ENCODE peak calls at places on chromosomes 11 and 22, in nine cellular contexts. One of them, this sample, is unnamed.

GRCh38 chr11:118790357-118791014 is 478 bp downstream of the DDX6 start:
- DNase-seq in glomerular endothelial cell: no peak
- DNase-seq in A549: peak
- DNase-seq in GM10248: peak
- DNase-seq in AG08396: no peak
- DNase-seq in LoVo: peak
- DNase-seq in RPMI7951: peak
- DNase-seq in CD8-positive, alpha-beta memory T cell: no peak
- DNase-seq in vagina: peak
- DNase-seq in this sample: no peak

GRCh38 chr22:20967697-20968201 is 694 bp downstream of the AIFM3 start:
- DNase-seq in LoVo: no peak
- DNase-seq in GM10248: no peak
- DNase-seq in vagina: no peak
- DNase-seq in AG08396: no peak
- DNase-seq in glomerular endothelial cell: no peak
- DNase-seq in CD8-positive, alpha-beta memory T cell: no peak
- DNase-seq in A549: no peak
- DNase-seq in RPMI7951: no peak
- DNase-seq in this sample: no peak

GRCh38 chr11:120039031-120039430 is 98.9 kb downstream of the TRIM29 start:
- DNase-seq in vagina: peak
- DNase-seq in LoVo: no peak
- DNase-seq in RPMI7951: no peak
- DNase-seq in CD8-positive, alpha-beta memory T cell: no peak
- DNase-seq in AG08396: no peak
- DNase-seq in glomerular endothelial cell: no peak
- DNase-seq in A549: no peak
- DNase-seq in GM10248: no peak
- DNase-seq in this sample: no peak

GRCh38 chr22:28883657-28883916 is 215 bp downstream of the ZNRF3 start:
- DNase-seq in GM10248: no peak
- DNase-seq in CD8-positive, alpha-beta memory T cell: no peak
- DNase-seq in vagina: no peak
- DNase-seq in glomerular endothelial cell: no peak
- DNase-seq in AG08396: no peak
- DNase-seq in LoVo: no peak
- DNase-seq in A549: no peak
- DNase-seq in RPMI7951: no peak
- DNase-seq in this sample: no peak

GRCh38 chr11:65182258-65183170 is 786 bp downstream of the CAPN1 start:
- DNase-seq in RPMI7951: no peak
- DNase-seq in A549: no peak
- DNase-seq in GM10248: peak
- DNase-seq in vagina: no peak
- DNase-seq in AG08396: peak
- DNase-seq in CD8-positive, alpha-beta memory T cell: peak
- DNase-seq in LoVo: peak
- DNase-seq in glomerular endothelial cell: no peak
- DNase-seq in this sample: no peak

GRCh38 chr11:118194835-118195627 is 18.6 kb upstream of the SCN2B start:
- DNase-seq in A549: peak
- DNase-seq in LoVo: peak
- DNase-seq in vagina: no peak
- DNase-seq in CD8-positive, alpha-beta memory T cell: no peak
- DNase-seq in RPMI7951: peak
- DNase-seq in glomerular endothelial cell: no peak
- DNase-seq in AG08396: peak
- DNase-seq in GM10248: no peak
- DNase-seq in this sample: no peak

GRCh38 chr22:48061726-48062125 is 1299.3 kb downstream of the TBC1D22A start:
- DNase-seq in CD8-positive, alpha-beta memory T cell: no peak
- DNase-seq in A549: no peak
- DNase-seq in glomerular endothelial cell: no peak
- DNase-seq in RPMI7951: no peak
- DNase-seq in AG08396: no peak
- DNase-seq in GM10248: no peak
- DNase-seq in vagina: no peak
- DNase-seq in LoVo: no peak
- DNase-seq in this sample: no peak

GRCh38 chr22:37228106-37229011 is 15.7 kb downstream of the RAC2 start:
- DNase-seq in vagina: no peak
- DNase-seq in AG08396: no peak
- DNase-seq in GM10248: no peak
- DNase-seq in A549: no peak
- DNase-seq in LoVo: peak
- DNase-seq in CD8-positive, alpha-beta memory T cell: peak
- DNase-seq in glomerular endothelial cell: no peak
- DNase-seq in RPMI7951: peak
- DNase-seq in this sample: no peak

GRCh38 chr11:113994077-113994954 is 19.4 kb downstream of the HTR3A start:
- DNase-seq in vagina: no peak
- DNase-seq in A549: peak
- DNase-seq in glomerular endothelial cell: no peak
- DNase-seq in LoVo: peak
- DNase-seq in RPMI7951: no peak
- DNase-seq in CD8-positive, alpha-beta memory T cell: peak
- DNase-seq in AG08396: peak
- DNase-seq in GM10248: peak
- DNase-seq in this sample: no peak

GRCh38 chr22:25078591-25078990 is 121.1 kb upstream of the CRYBB3 start:
- DNase-seq in glomerular endothelial cell: no peak
- DNase-seq in vagina: no peak
- DNase-seq in GM10248: no peak
- DNase-seq in LoVo: no peak
- DNase-seq in A549: no peak
- DNase-seq in AG08396: no peak
- DNase-seq in RPMI7951: no peak
- DNase-seq in CD8-positive, alpha-beta memory T cell: no peak
- DNase-seq in this sample: no peak

GRCh38 chr22:47453049-47453448 is 690.6 kb downstream of the TBC1D22A start:
- DNase-seq in vagina: no peak
- DNase-seq in A549: no peak
- DNase-seq in CD8-positive, alpha-beta memory T cell: no peak
- DNase-seq in glomerular endothelial cell: no peak
- DNase-seq in AG08396: no peak
- DNase-seq in GM10248: no peak
- DNase-seq in RPMI7951: no peak
- DNase-seq in LoVo: no peak
- DNase-seq in this sample: no peak

GRCh38 chr22:32037236-32037635 is 5.8 kb upstream of the SLC5A1 start:
- DNase-seq in vagina: no peak
- DNase-seq in A549: no peak
- DNase-seq in AG08396: no peak
- DNase-seq in LoVo: no peak
- DNase-seq in glomerular endothelial cell: no peak
- DNase-seq in GM10248: no peak
- DNase-seq in CD8-positive, alpha-beta memory T cell: no peak
- DNase-seq in RPMI7951: no peak
- DNase-seq in this sample: no peak

GRCh38 chr22:27809226-27809625 is 7.7 kb upstream of the MN1 start:
- DNase-seq in CD8-positive, alpha-beta memory T cell: no peak
- DNase-seq in glomerular endothelial cell: no peak
- DNase-seq in AG08396: no peak
- DNase-seq in A549: no peak
- DNase-seq in RPMI7951: no peak
- DNase-seq in GM10248: no peak
- DNase-seq in LoVo: no peak
- DNase-seq in vagina: no peak
- DNase-seq in this sample: no peak